ENCODE peak calls at places on chromosomes 12 and 14, in five cellular contexts. Z is GM23248; D is A549; Q is uterus; G is CD8-positive, alpha-beta T cell. X is an unnamed sample.

GRCh38 chr12:48441122-48441521 is 31.2 kb upstream of the ANP32D start:
- DNase-seq in Z (no peak), D (no peak), Q (no peak), G (no peak), X (no peak)

GRCh38 chr12:56957229-56958052 is at the start of gene RDH16:
- DNase-seq in Z (no peak), D (no peak), Q (no peak), G (no peak), X (no peak)

GRCh38 chr12:51815571-51815970 is 32.9 kb downstream of the FIGNL2 start:
- DNase-seq in Z (peak; percentile 23), D (no peak), Q (no peak), G (no peak), X (no peak)

GRCh38 chr14:23364604-23365352 is at the start of gene EFS:
- DNase-seq in Z (peak; percentile 73), D (no peak), Q (peak; percentile 49), G (no peak), X (no peak)

GRCh38 chr12:123595729-123596128 is 6.2 kb upstream of the DDX55 start:
- DNase-seq in Z (peak; percentile 6), D (no peak), Q (no peak), G (no peak), X (no peak)

GRCh38 chr12:10304161-10304574 is 3.5 kb upstream of the KLRD1 start:
- DNase-seq in Z (peak; percentile 87), D (no peak), Q (no peak), G (no peak), X (no peak)

GRCh38 chr14:28652782-28653181 is 113.8 kb upstream of the FOXG1 start:
- DNase-seq in Z (peak; percentile 29), D (peak; percentile 13), Q (no peak), G (no peak), X (no peak)

GRCh38 chr14:106222736-106223135 is 696.4 kb downstream of the TMEM121 start:
- DNase-seq in Z (no peak), D (no peak), Q (no peak), G (no peak), X (no peak)

GRCh38 chr12:25518512-25518911 is 34.6 kb downstream of the LMNTD1 start:
- DNase-seq in Z (peak; percentile 55), D (no peak), Q (no peak), G (no peak), X (no peak)

DNA sequence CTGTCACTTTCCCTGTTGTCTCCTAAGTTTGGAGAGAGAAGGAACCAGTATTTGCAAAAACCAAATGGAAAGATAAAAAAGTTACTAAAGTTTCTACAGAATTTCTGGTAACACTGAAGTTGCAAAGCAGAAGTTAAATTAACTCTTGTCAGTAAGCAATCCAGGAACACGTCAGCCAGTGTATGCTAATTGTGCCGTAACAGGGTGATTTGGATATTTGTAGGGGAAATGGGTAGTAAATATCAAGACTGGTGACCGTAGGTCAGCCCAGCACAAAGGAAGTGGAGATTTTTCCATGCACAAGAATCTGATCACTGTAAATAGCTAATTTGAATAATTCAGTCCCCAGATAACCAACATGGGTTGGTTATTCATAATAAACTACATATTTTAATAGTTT is 2.3 kb downstream of the CDKN1B start:
- DNase-seq in Z (peak; percentile 30), D (no peak), Q (no peak), G (no peak), X (no peak)
- H3K4me3 ChIP-seq in Z (peak overlapping the region; percentile 90), D (peak overlapping the region; percentile 87), Q (peak overlapping the region; percentile 99), G (peak overlapping the region; percentile 96), X (peak overlapping the region; percentile 92)

GRCh38 chr14:77310041-77310440 is 10.6 kb downstream of the POMT2 start:
- DNase-seq in Z (peak; percentile 78), D (no peak), Q (no peak), G (no peak), X (no peak)
- H3K4me1 ChIP-seq in Z (peaks cover 46% of the 10 kb centered on the region), D (peaks cover 62% of the 10 kb centered on the region), Q (no peaks in the 10 kb centered on the region), G (no peaks in the 10 kb centered on the region), X (peaks cover 7% of the 10 kb centered on the region)

GRCh38 chr14:61471297-61471980 is 150.1 kb downstream of the PRKCH start:
- DNase-seq in Z (peak; percentile 36), D (no peak), Q (no peak), G (no peak), X (peak; percentile 54)
- H3K4me3 ChIP-seq in Z (peak overlapping the region; percentile 82), D (peak overlapping the region; percentile 29), Q (peak overlapping the region; percentile 25), G (peak overlapping the region; percentile 10), X (peak overlapping the region; percentile 57)

DNA sequence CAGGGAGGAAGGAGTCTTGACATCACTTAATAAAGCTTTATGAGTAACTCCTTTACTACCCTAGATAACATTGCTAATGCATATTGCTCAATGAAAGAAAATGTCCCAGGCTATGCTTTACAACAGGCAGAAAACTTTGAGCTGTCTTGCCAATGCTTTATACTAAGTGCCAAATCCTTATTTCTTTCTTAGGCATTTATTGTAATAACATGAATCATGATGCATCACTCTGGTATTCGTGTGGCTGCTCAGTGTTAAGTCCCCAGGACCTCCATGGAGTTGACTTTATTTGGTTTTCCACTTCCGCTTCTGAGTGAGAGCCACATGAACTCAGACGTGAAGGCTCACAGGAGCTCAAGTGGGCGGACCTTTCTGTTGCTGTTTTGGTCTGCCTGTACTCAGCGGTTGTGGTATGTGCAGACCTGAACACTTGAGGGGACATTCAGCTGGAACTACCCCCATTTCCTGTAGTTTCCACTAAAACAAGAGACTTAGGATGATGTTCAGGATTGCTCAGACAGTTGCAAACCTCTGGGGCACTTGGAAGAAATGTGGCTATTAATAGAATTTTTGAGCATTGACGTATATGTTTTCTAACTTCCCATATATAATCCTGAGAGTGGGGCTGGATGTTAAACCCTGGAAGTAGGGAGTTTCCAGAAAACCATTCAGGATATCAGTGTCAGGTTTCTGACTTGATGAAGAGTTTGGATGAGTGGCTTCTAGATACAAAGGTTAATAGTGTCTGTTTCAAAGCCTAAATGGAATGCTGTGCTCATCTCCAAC is 258.6 kb downstream of the MSRB3 start:
- DNase-seq in Z (peak; percentile 98), D (peak; percentile 57), Q (peak; percentile 61), G (no peak), X (no peak)
- H3K4me1 ChIP-seq in Z (peaks cover 44% of the 10 kb centered on the region), D (peaks cover 21% of the 10 kb centered on the region), Q (peaks cover 6% of the 10 kb centered on the region), G (no peaks in the 10 kb centered on the region), X (no peaks in the 10 kb centered on the region)

DNA sequence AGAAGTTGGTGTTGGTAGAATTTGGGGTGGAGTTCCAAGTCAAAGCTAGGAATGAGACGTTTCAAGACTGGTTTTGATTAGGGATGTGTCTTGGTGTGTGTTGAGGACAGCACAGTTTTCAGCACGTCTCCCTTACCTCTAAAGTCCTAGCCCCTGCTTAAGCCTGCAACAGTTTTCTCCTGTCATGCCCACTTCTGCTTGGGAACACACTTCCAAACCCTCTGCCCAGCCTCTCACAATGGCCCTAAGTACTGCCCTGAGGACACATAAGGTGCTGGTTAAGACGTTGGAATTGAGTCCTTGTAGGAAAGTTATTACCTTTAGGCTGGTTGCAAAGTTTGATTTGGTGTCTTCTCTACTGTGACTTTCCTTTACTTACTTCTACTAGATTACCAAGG is 710 bp upstream of the BMAL2 start:
- DNase-seq in Z (peak; percentile 46), D (no peak), Q (no peak), G (no peak), X (no peak)
- H3K4me3 ChIP-seq in Z (peak overlapping the region; percentile 85), D (peak overlapping the region; percentile 77), Q (no peak overlapping the region), G (no peak overlapping the region), X (no peak overlapping the region)

GRCh38 chr12:106110626-106111300 is 28.0 kb downstream of the NUAK1 start:
- DNase-seq in Z (no peak), D (no peak), Q (no peak), G (no peak), X (no peak)

GRCh38 chr12:106113446-106114083 is 25.2 kb downstream of the NUAK1 start:
- DNase-seq in Z (peak; percentile 68), D (no peak), Q (no peak), G (no peak), X (no peak)

GRCh38 chr12:106113042-106113441 is 25.7 kb downstream of the NUAK1 start:
- DNase-seq in Z (peak; percentile 93), D (no peak), Q (no peak), G (no peak), X (no peak)

GRCh38 chr12:106114084-106115068 is 24.4 kb downstream of the NUAK1 start:
- DNase-seq in Z (peak; percentile 75), D (no peak), Q (peak; percentile 49), G (no peak), X (no peak)

DNA sequence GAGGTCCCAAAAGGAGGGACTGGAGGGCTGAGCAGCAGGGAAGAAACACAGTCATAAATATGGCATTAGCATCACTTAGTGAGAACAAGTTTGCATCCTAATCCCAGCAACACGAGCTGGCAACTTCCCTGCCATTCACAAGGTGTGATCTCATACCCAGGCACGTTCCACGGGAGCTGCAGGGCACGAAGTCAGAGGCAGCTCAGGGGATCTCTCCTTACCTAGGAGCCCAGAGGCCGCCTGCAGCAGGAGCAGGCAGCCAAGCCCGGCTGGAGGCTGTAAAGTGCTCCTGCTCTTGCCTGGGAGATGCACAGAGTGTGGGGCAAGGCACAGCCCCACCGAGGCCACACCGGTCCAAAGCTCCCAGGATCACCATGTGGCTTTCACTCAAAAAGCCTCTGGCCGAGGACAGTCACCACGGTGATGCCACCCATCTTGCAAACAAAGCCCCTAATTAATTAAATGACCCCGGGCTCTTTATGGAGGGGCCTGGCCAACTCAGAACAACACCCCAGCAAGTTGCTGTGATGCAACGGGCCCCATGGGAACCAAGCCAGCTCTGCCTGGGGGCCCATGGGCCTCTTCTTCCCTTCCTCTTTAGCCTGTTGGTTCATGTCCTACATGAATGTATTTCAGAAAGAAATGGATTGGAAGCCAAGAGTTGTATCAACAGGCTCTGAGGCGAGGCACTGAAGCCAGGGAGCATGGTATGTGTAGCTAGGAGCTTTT is 26.5 kb downstream of the NUAK1 start:
- DNase-seq in Z (peak; percentile 72), D (no peak), Q (no peak), G (no peak), X (no peak)
- H3K4me1 ChIP-seq in Z (peaks cover 57% of the 10 kb centered on the region), D (peaks cover 99% of the 10 kb centered on the region), Q (peaks cover 36% of the 10 kb centered on the region), G (no peaks in the 10 kb centered on the region), X (no peaks in the 10 kb centered on the region)

GRCh38 chr12:126428769-126429168 is 1363.5 kb downstream of the AACS start:
- DNase-seq in Z (no peak), D (no peak), Q (no peak), G (no peak), X (no peak)
- H3K4me3 ChIP-seq in Z (no peak overlapping the region), D (no peak overlapping the region), Q (no peak overlapping the region), G (no peak overlapping the region), X (no peak overlapping the region)

DNA sequence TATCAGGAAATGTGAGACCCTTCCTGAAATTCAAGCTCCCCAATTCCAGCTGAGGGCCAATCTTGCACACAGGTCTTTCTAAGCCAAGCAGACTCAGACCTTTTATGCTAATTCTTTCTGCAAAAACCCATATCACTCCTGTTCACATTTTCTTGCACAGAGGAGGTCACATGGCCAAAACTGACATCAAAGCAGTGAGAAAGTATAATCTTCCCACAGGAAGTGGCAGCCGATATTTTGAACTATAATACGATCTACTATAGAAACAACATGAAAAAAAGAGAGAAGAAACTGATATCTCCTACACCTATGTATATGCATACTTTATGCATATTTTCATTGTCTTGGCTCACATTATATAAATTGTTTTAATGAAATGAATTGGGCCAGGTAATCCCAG is 132.9 kb upstream of the SSTR1 start:
- DNase-seq in Z (no peak), D (no peak), Q (no peak), G (no peak), X (no peak)
- H3K4me1 ChIP-seq in Z (peaks cover 21% of the 10 kb centered on the region), D (peaks cover 8% of the 10 kb centered on the region), Q (no peaks in the 10 kb centered on the region), G (peaks cover 72% of the 10 kb centered on the region), X (peaks cover 26% of the 10 kb centered on the region)